ENCODE peak calls at places on chromosome X, in six cellular contexts. T, W, G, J, L and M are unnamed samples.

GRCh38 chrX:133924548-133924947 is 60.8 kb downstream of the GPC3 start:
- DNase-seq in T (no peak), W (no peak), G (no peak), J (no peak), L (no peak), M (no peak)

GRCh38 chrX:12779534-12779933 is 11.7 kb upstream of the PRPS2 start:
- DNase-seq in T (no peak), W (no peak), G (no peak), J (no peak), L (no peak), M (no peak)

GRCh38 chrX:153595859-153596857 is 2.8 kb downstream of the CCNQ start:
- DNase-seq in T (no peak), W (no peak), G (no peak), J (no peak), L (no peak), M (no peak)

GRCh38 chrX:21725498-21725897 is 32.4 kb downstream of the SMPX start:
- DNase-seq in T (no peak), W (no peak), G (peak; percentile 33), J (no peak), L (no peak), M (peak; percentile 14)

GRCh38 chrX:11533211-11533651 is 132.5 kb downstream of the ARHGAP6 start:
- DNase-seq in T (no peak), W (no peak), G (peak; percentile 52), J (no peak), L (no peak), M (peak; percentile 64)

GRCh38 chrX:44989995-44990770 is 117.2 kb downstream of the KDM6A start:
- DNase-seq in T (no peak), W (no peak), G (no peak), J (no peak), L (no peak), M (no peak)

GRCh38 chrX:15745179-15745578 is 7.1 kb downstream of the CA5B start:
- DNase-seq in T (no peak), W (no peak), G (no peak), J (no peak), L (no peak), M (no peak)

GRCh38 chrX:125533352-125533751 is 213.7 kb downstream of the TEX13C start:
- DNase-seq in T (no peak), W (no peak), G (no peak), J (no peak), L (no peak), M (no peak)

GRCh38 chrX:111874241-111874640 is 1.7 kb upstream of the TRPC5OS start:
- DNase-seq in T (no peak), W (no peak), G (no peak), J (no peak), L (no peak), M (no peak)

GRCh38 chrX:150254909-150255308 is 108.2 kb upstream of the MAMLD1 start:
- DNase-seq in T (no peak), W (no peak), G (no peak), J (no peak), L (no peak), M (no peak)

GRCh38 chrX:133660356-133660755 is 245.1 kb upstream of the GPC4 start:
- DNase-seq in T (no peak), W (no peak), G (no peak), J (no peak), L (no peak), M (no peak)

GRCh38 chrX:28188526-28188925 is 207.3 kb upstream of the DCAF8L1 start:
- DNase-seq in T (no peak), W (no peak), G (no peak), J (no peak), L (no peak), M (no peak)

GRCh38 chrX:154082396-154083133 is 15.0 kb downstream of the MECP2 start:
- DNase-seq in T (no peak), W (no peak), G (peak; percentile 33), J (no peak), L (no peak), M (no peak)

GRCh38 chrX:39577976-39578962 is 519.5 kb downstream of the BCOR start:
- DNase-seq in T (no peak), W (peak; percentile 20), G (no peak), J (peak; percentile 20), L (peak; percentile 26), M (no peak)

GRCh38 chrX:131812847-131813825 is 210.0 kb upstream of the STK26 start:
- DNase-seq in T (peak; percentile 64), W (peak; percentile 88), G (no peak), J (no peak), L (peak; percentile 76), M (no peak)

GRCh38 chrX:151478052-151478451 is 81.0 kb downstream of the VMA21 start:
- DNase-seq in T (no peak), W (no peak), G (no peak), J (no peak), L (no peak), M (no peak)

GRCh38 chrX:12878536-12878935 is 11.7 kb downstream of the TLR7 start:
- DNase-seq in T (no peak), W (no peak), G (no peak), J (no peak), L (no peak), M (no peak)

GRCh38 chrX:134377537-134377936 is 82.4 kb upstream of the HPRT1 start:
- DNase-seq in T (no peak), W (peak; percentile 6), G (no peak), J (no peak), L (no peak), M (peak; percentile 21)

GRCh38 chrX:66030505-66031317 is 9.2 kb downstream of the VSIG4 start:
- DNase-seq in T (no peak), W (peak; percentile 33), G (no peak), J (no peak), L (no peak), M (no peak)

GRCh38 chrX:21956783-21957182 is 16.3 kb downstream of the SMS start:
- DNase-seq in T (no peak), W (no peak), G (no peak), J (no peak), L (no peak), M (no peak)

GRCh38 chrX:138986235-138986634 is 274.7 kb upstream of the FGF13 start:
- DNase-seq in T (no peak), W (no peak), G (no peak), J (no peak), L (no peak), M (no peak)

GRCh38 chrX:44314855-44315254 is 28.6 kb downstream of the EFHC2 start:
- DNase-seq in T (no peak), W (no peak), G (no peak), J (no peak), L (no peak), M (no peak)

GRCh38 chrX:2774057-2774456 is 22.2 kb downstream of the XG start:
- DNase-seq in T (no peak), W (no peak), G (no peak), J (no peak), L (no peak), M (no peak)

GRCh38 chrX:147916375-147916968 is 4.8 kb downstream of the FMR1 start:
- DNase-seq in T (no peak), W (no peak), G (no peak), J (no peak), L (no peak), M (no peak)

GRCh38 chrX:46381630-46382029 is 163.6 kb downstream of the ZNF674 start:
- DNase-seq in T (no peak), W (no peak), G (no peak), J (no peak), L (no peak), M (no peak)

GRCh38 chrX:119155416-119156035 is 27.9 kb upstream of the KIAA1210 start:
- DNase-seq in T (no peak), W (no peak), G (no peak), J (no peak), L (no peak), M (no peak)

GRCh38 chrX:118698516-118699247 is 28.7 kb upstream of the IL13RA1 start:
- DNase-seq in T (no peak), W (no peak), G (no peak), J (no peak), L (no peak), M (no peak)

GRCh38 chrX:2967998-2968909 is 38.1 kb upstream of the ARSH start:
- DNase-seq in T (no peak), W (no peak), G (no peak), J (peak; percentile 12), L (no peak), M (no peak)

GRCh38 chrX:5644786-5645185 is 583.9 kb downstream of the NLGN4X start:
- DNase-seq in T (no peak), W (no peak), G (no peak), J (no peak), L (no peak), M (no peak)

GRCh38 chrX:84469226-84469625 is 33.0 kb downstream of the HDX start:
- DNase-seq in T (no peak), W (no peak), G (no peak), J (no peak), L (no peak), M (peak; percentile 10)

GRCh38 chrX:65575024-65575423 is 40.4 kb upstream of the LAS1L start:
- DNase-seq in T (no peak), W (no peak), G (no peak), J (no peak), L (no peak), M (no peak)

GRCh38 chrX:68332156-68332823 is 101.0 kb downstream of the OPHN1 start:
- DNase-seq in T (no peak), W (no peak), G (no peak), J (no peak), L (no peak), M (no peak)
- H3K4me3 ChIP-seq in T (no peak overlapping the region), W (no peak overlapping the region), G (no peak overlapping the region), J (no peak overlapping the region), L (no peak overlapping the region), M (peak overlapping the region; percentile 7)

GRCh38 chrX:69503228-69503834 is 795 bp upstream of the NALF2 start:
- DNase-seq in T (peak; percentile 58), W (no peak), G (no peak), J (no peak), L (no peak), M (no peak)
- TF ChIP-seq CTCF in T (peak; percentile 45), W (no peak), G (no peak), J (peak; percentile 21), L (no peak), M (peak; percentile 43)

DNA sequence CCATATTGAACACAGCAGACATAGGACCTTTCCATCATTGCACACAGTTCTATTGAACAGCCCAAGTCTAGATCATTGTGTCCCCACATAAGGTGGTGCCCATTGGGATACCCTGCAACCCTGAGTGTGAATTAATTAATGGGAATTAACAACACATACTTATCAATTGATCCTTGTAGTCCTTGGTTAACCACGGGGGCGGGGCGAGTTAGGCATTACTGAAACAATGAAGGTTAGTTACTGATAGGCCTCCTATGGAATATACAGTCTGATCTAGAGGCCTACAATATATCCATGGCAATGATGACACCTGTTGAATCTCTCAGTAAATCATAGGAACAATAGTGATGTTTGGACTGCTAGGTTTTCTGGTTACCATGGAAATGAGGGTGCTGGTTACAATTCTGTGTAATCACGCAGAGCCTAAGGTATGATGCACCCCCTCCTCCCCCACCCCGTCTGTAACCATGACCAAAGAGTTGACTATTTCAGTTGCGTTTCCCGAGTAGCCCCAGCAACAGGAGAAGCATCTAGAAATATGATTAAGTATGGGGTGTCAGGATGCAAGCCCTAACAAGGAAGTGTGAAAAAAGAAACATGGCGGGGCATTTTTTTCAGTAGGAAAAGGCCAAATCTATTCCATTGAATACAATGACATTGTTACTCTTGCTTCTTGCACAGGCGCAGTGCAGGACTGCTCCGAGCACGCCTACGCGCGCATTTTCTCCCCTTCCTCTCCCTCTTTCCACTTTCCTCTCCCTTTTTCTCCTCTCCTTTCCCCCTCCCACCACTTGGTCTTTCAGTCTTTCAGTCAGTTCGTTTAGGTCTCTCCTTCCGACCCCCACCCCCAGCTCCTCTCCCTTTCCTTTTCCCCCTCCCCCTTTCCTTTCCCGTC is 674 bp upstream of the NONO start:
- DNase-seq in T (no peak), W (peak; percentile 43), G (no peak), J (no peak), L (no peak), M (no peak)
- H3K4me3 ChIP-seq in T (peak overlapping the region; percentile 70), W (peak overlapping the region; percentile 65), G (peak overlapping the region; percentile 54), J (peak overlapping the region; percentile 81), L (peak overlapping the region; percentile 56), M (peak overlapping the region; percentile 85)

GRCh38 chrX:14029425-14030247 is at the start of gene GEMIN8:
- DNase-seq in T (peak; percentile 78), W (peak; percentile 90), G (peak; percentile 67), J (peak; percentile 86), L (peak; percentile 88), M (peak; percentile 50)
- TF ChIP-seq CTCF in T (no peak), W (no peak), G (no peak), J (no peak), L (no peak), M (no peak)